ENCODE peak calls at places on chromosome 19, in nine cellular contexts. One of them, this sample, is unnamed.

GRCh38 chr19:36373638-36374156 is 5.3 kb downstream of the ZFP14 start:
- DNase-seq in OCI-LY7: no peak
- DNase-seq in body of pancreas: no peak
- DNase-seq in testis: no peak
- DNase-seq in A673: no peak
- DNase-seq in CD8-positive, alpha-beta memory T cell: no peak
- DNase-seq in small intestine: no peak
- DNase-seq in hepatocyte: no peak
- DNase-seq in heart left ventricle: no peak
- DNase-seq in this sample: no peak

GRCh38 chr19:58007285-58007684 is 4.7 kb upstream of the ZNF606 start:
- DNase-seq in OCI-LY7: peak; percentile 22
- DNase-seq in body of pancreas: no peak
- DNase-seq in testis: no peak
- DNase-seq in A673: peak; percentile 23
- DNase-seq in CD8-positive, alpha-beta memory T cell: no peak
- DNase-seq in small intestine: no peak
- DNase-seq in hepatocyte: no peak
- DNase-seq in heart left ventricle: no peak
- DNase-seq in this sample: no peak

GRCh38 chr19:6686628-6686975 is 16.6 kb upstream of the TNFSF14 start:
- DNase-seq in OCI-LY7: no peak
- DNase-seq in body of pancreas: no peak
- DNase-seq in testis: no peak
- DNase-seq in A673: no peak
- DNase-seq in CD8-positive, alpha-beta memory T cell: no peak
- DNase-seq in small intestine: no peak
- DNase-seq in hepatocyte: no peak
- DNase-seq in heart left ventricle: no peak
- DNase-seq in this sample: no peak

GRCh38 chr19:4557971-4558941 is 1.2 kb downstream of the SEMA6B start:
- DNase-seq in OCI-LY7: peak; percentile 30
- DNase-seq in body of pancreas: peak; percentile 61
- DNase-seq in testis: peak; percentile 50
- DNase-seq in A673: peak; percentile 39
- DNase-seq in CD8-positive, alpha-beta memory T cell: no peak
- DNase-seq in small intestine: no peak
- DNase-seq in hepatocyte: peak; percentile 52
- DNase-seq in heart left ventricle: no peak
- DNase-seq in this sample: no peak

GRCh38 chr19:49335784-49336481 is 727 bp downstream of the CD37 start:
- DNase-seq in OCI-LY7: peak; percentile 70
- DNase-seq in body of pancreas: no peak
- DNase-seq in testis: no peak
- DNase-seq in A673: no peak
- DNase-seq in CD8-positive, alpha-beta memory T cell: no peak
- DNase-seq in small intestine: no peak
- DNase-seq in hepatocyte: no peak
- DNase-seq in heart left ventricle: peak; percentile 3
- DNase-seq in this sample: no peak

GRCh38 chr19:50189326-50189725 is 14.1 kb upstream of the MYH14 start:
- DNase-seq in OCI-LY7: no peak
- DNase-seq in body of pancreas: no peak
- DNase-seq in testis: no peak
- DNase-seq in A673: no peak
- DNase-seq in CD8-positive, alpha-beta memory T cell: no peak
- DNase-seq in small intestine: peak; percentile 78
- DNase-seq in hepatocyte: no peak
- DNase-seq in heart left ventricle: no peak
- DNase-seq in this sample: no peak

GRCh38 chr19:30102239-30102638 is 160.2 kb downstream of the URI1 start:
- DNase-seq in OCI-LY7: no peak
- DNase-seq in body of pancreas: no peak
- DNase-seq in testis: no peak
- DNase-seq in A673: no peak
- DNase-seq in CD8-positive, alpha-beta memory T cell: no peak
- DNase-seq in small intestine: no peak
- DNase-seq in hepatocyte: no peak
- DNase-seq in heart left ventricle: no peak
- DNase-seq in this sample: no peak

GRCh38 chr19:48391100-48392005 is at the start of gene KDELR1:
- DNase-seq in OCI-LY7: peak; percentile 72
- DNase-seq in body of pancreas: peak; percentile 79
- DNase-seq in testis: peak; percentile 87
- DNase-seq in A673: peak; percentile 79
- DNase-seq in CD8-positive, alpha-beta memory T cell: peak; percentile 80
- DNase-seq in small intestine: peak; percentile 82
- DNase-seq in hepatocyte: peak; percentile 93
- DNase-seq in heart left ventricle: peak; percentile 82
- DNase-seq in this sample: peak; percentile 70

GRCh38 chr19:6060600-6061391 is 49.5 kb downstream of the RFX2 start:
- DNase-seq in OCI-LY7: no peak
- DNase-seq in body of pancreas: peak; percentile 8
- DNase-seq in testis: peak; percentile 10
- DNase-seq in A673: no peak
- DNase-seq in CD8-positive, alpha-beta memory T cell: no peak
- DNase-seq in small intestine: no peak
- DNase-seq in hepatocyte: peak; percentile 44
- DNase-seq in heart left ventricle: peak; percentile 6
- DNase-seq in this sample: no peak

GRCh38 chr19:17951151-17952040 is 15.5 kb upstream of the KCNN1 start:
- DNase-seq in OCI-LY7: no peak
- DNase-seq in body of pancreas: no peak
- DNase-seq in testis: no peak
- DNase-seq in A673: no peak
- DNase-seq in CD8-positive, alpha-beta memory T cell: no peak
- DNase-seq in small intestine: no peak
- DNase-seq in hepatocyte: no peak
- DNase-seq in heart left ventricle: no peak
- DNase-seq in this sample: no peak

GRCh38 chr19:33416307-33417215 is 43.1 kb downstream of the CEBPG start:
- DNase-seq in OCI-LY7: peak; percentile 66
- DNase-seq in body of pancreas: peak; percentile 45
- DNase-seq in testis: peak; percentile 77
- DNase-seq in A673: peak; percentile 80
- DNase-seq in CD8-positive, alpha-beta memory T cell: peak; percentile 73
- DNase-seq in small intestine: peak; percentile 61
- DNase-seq in hepatocyte: peak; percentile 84
- DNase-seq in heart left ventricle: no peak
- DNase-seq in this sample: peak; percentile 89

GRCh38 chr19:21158523-21159135 is 16.8 kb downstream of the ZNF431 start:
- DNase-seq in OCI-LY7: no peak
- DNase-seq in body of pancreas: no peak
- DNase-seq in testis: no peak
- DNase-seq in A673: no peak
- DNase-seq in CD8-positive, alpha-beta memory T cell: no peak
- DNase-seq in small intestine: no peak
- DNase-seq in hepatocyte: no peak
- DNase-seq in heart left ventricle: no peak
- DNase-seq in this sample: no peak

GRCh38 chr19:38793186-38793585 is 4.2 kb downstream of the LGALS7B start:
- DNase-seq in OCI-LY7: no peak
- DNase-seq in body of pancreas: no peak
- DNase-seq in testis: no peak
- DNase-seq in A673: peak; percentile 26
- DNase-seq in CD8-positive, alpha-beta memory T cell: no peak
- DNase-seq in small intestine: no peak
- DNase-seq in hepatocyte: no peak
- DNase-seq in heart left ventricle: no peak
- DNase-seq in this sample: no peak

GRCh38 chr19:862529-863304 is 3.3 kb downstream of the CFD start:
- DNase-seq in OCI-LY7: peak; percentile 89
- DNase-seq in body of pancreas: peak; percentile 66
- DNase-seq in testis: peak; percentile 79
- DNase-seq in A673: peak; percentile 88
- DNase-seq in CD8-positive, alpha-beta memory T cell: peak; percentile 88
- DNase-seq in small intestine: peak; percentile 60
- DNase-seq in hepatocyte: peak; percentile 65
- DNase-seq in heart left ventricle: no peak
- DNase-seq in this sample: peak; percentile 48

GRCh38 chr19:42270346-42271044 is 1.4 kb downstream of the CIC start:
- DNase-seq in OCI-LY7: peak; percentile 37
- DNase-seq in body of pancreas: peak; percentile 54
- DNase-seq in testis: peak; percentile 50
- DNase-seq in A673: peak; percentile 72
- DNase-seq in CD8-positive, alpha-beta memory T cell: peak; percentile 85
- DNase-seq in small intestine: peak; percentile 68
- DNase-seq in hepatocyte: no peak
- DNase-seq in heart left ventricle: peak; percentile 60
- DNase-seq in this sample: no peak

GRCh38 chr19:16022681-16023557 is 53.4 kb upstream of the TPM4 start:
- DNase-seq in OCI-LY7: no peak
- DNase-seq in body of pancreas: no peak
- DNase-seq in testis: no peak
- DNase-seq in A673: no peak
- DNase-seq in CD8-positive, alpha-beta memory T cell: no peak
- DNase-seq in small intestine: no peak
- DNase-seq in hepatocyte: no peak
- DNase-seq in heart left ventricle: no peak
- DNase-seq in this sample: no peak

GRCh38 chr19:35928507-35928906 is 7.7 kb upstream of the LRFN3 start:
- DNase-seq in OCI-LY7: peak; percentile 20
- DNase-seq in body of pancreas: no peak
- DNase-seq in testis: no peak
- DNase-seq in A673: no peak
- DNase-seq in CD8-positive, alpha-beta memory T cell: no peak
- DNase-seq in small intestine: no peak
- DNase-seq in hepatocyte: no peak
- DNase-seq in heart left ventricle: no peak
- DNase-seq in this sample: no peak

GRCh38 chr19:1465191-1466016 is 13.6 kb downstream of the C19orf25 start:
- DNase-seq in OCI-LY7: no peak
- DNase-seq in body of pancreas: no peak
- DNase-seq in testis: peak; percentile 78
- DNase-seq in A673: peak; percentile 59
- DNase-seq in CD8-positive, alpha-beta memory T cell: no peak
- DNase-seq in small intestine: peak; percentile 81
- DNase-seq in hepatocyte: peak; percentile 85
- DNase-seq in heart left ventricle: peak; percentile 39
- DNase-seq in this sample: no peak

GRCh38 chr19:40954573-40954972 is 36.5 kb upstream of the CYP2B6 start:
- DNase-seq in OCI-LY7: peak; percentile 9
- DNase-seq in body of pancreas: no peak
- DNase-seq in testis: no peak
- DNase-seq in A673: no peak
- DNase-seq in CD8-positive, alpha-beta memory T cell: no peak
- DNase-seq in small intestine: no peak
- DNase-seq in hepatocyte: no peak
- DNase-seq in heart left ventricle: no peak
- DNase-seq in this sample: no peak

GRCh38 chr19:40945645-40946044 is 45.4 kb upstream of the CYP2B6 start:
- DNase-seq in OCI-LY7: no peak
- DNase-seq in body of pancreas: no peak
- DNase-seq in testis: no peak
- DNase-seq in A673: no peak
- DNase-seq in CD8-positive, alpha-beta memory T cell: no peak
- DNase-seq in small intestine: no peak
- DNase-seq in hepatocyte: no peak
- DNase-seq in heart left ventricle: no peak
- DNase-seq in this sample: no peak

GRCh38 chr19:40947573-40947972 is 43.5 kb upstream of the CYP2B6 start:
- DNase-seq in OCI-LY7: no peak
- DNase-seq in body of pancreas: no peak
- DNase-seq in testis: no peak
- DNase-seq in A673: no peak
- DNase-seq in CD8-positive, alpha-beta memory T cell: no peak
- DNase-seq in small intestine: no peak
- DNase-seq in hepatocyte: no peak
- DNase-seq in heart left ventricle: no peak
- DNase-seq in this sample: no peak

GRCh38 chr19:40947114-40947513 is 44.0 kb upstream of the CYP2B6 start:
- DNase-seq in OCI-LY7: no peak
- DNase-seq in body of pancreas: no peak
- DNase-seq in testis: no peak
- DNase-seq in A673: no peak
- DNase-seq in CD8-positive, alpha-beta memory T cell: no peak
- DNase-seq in small intestine: no peak
- DNase-seq in hepatocyte: no peak
- DNase-seq in heart left ventricle: no peak
- DNase-seq in this sample: no peak

GRCh38 chr19:40948580-40949299 is 42.3 kb upstream of the CYP2B6 start:
- DNase-seq in OCI-LY7: no peak
- DNase-seq in body of pancreas: no peak
- DNase-seq in testis: no peak
- DNase-seq in A673: no peak
- DNase-seq in CD8-positive, alpha-beta memory T cell: no peak
- DNase-seq in small intestine: no peak
- DNase-seq in hepatocyte: no peak
- DNase-seq in heart left ventricle: no peak
- DNase-seq in this sample: no peak
- H3K27ac ChIP-seq in OCI-LY7: no peak overlapping the region
- H3K27ac ChIP-seq in body of pancreas: no peak overlapping the region
- H3K27ac ChIP-seq in testis: no peak overlapping the region
- H3K27ac ChIP-seq in A673: no peak overlapping the region
- H3K27ac ChIP-seq in CD8-positive, alpha-beta memory T cell: no peak overlapping the region
- H3K27ac ChIP-seq in small intestine: no peak overlapping the region
- H3K27ac ChIP-seq in hepatocyte: no peak overlapping the region
- H3K27ac ChIP-seq in heart left ventricle: no peak overlapping the region
- H3K27ac ChIP-seq in this sample: no peak overlapping the region

DNA sequence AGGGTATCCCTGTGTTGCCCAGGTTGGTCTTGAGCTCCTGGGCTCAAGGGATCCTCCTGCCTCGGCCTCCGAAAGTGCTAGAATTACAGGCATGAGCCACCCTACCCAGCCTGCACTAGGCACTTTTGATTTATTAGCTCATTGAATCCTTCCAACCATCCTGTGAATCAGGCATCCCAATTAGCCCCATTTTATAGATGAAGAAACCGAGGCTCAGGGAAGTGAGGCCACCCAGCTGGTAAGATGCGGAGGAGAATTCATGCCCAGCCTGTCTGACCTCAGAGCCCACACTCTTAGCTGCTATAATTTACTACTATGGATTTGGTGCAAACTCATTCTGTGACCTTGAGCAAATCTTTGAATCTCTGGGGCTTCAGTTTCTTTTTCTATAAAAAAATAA is 17.8 kb upstream of the CACNG8 start:
- DNase-seq in OCI-LY7: no peak
- DNase-seq in body of pancreas: no peak
- DNase-seq in testis: no peak
- DNase-seq in A673: no peak
- DNase-seq in CD8-positive, alpha-beta memory T cell: no peak
- DNase-seq in small intestine: no peak
- DNase-seq in hepatocyte: no peak
- DNase-seq in heart left ventricle: no peak
- DNase-seq in this sample: no peak
- H3K4me1 ChIP-seq in OCI-LY7: no peaks in the 10 kb centered on the region
- H3K4me1 ChIP-seq in body of pancreas: no peaks in the 10 kb centered on the region
- H3K4me1 ChIP-seq in testis: no peaks in the 10 kb centered on the region
- H3K4me1 ChIP-seq in A673: no peaks in the 10 kb centered on the region
- H3K4me1 ChIP-seq in CD8-positive, alpha-beta memory T cell: no peaks in the 10 kb centered on the region
- H3K4me1 ChIP-seq in small intestine: no peaks in the 10 kb centered on the region
- H3K4me1 ChIP-seq in hepatocyte: no peaks in the 10 kb centered on the region
- H3K4me1 ChIP-seq in heart left ventricle: no peaks in the 10 kb centered on the region
- H3K4me1 ChIP-seq in this sample: no peaks in the 10 kb centered on the region

GRCh38 chr19:19488041-19488874 is 27.1 kb downstream of the TSSK6 start:
- DNase-seq in OCI-LY7: no peak
- DNase-seq in body of pancreas: peak; percentile 51
- DNase-seq in testis: peak; percentile 43
- DNase-seq in A673: no peak
- DNase-seq in CD8-positive, alpha-beta memory T cell: peak; percentile 41
- DNase-seq in small intestine: peak; percentile 36
- DNase-seq in hepatocyte: peak; percentile 44
- DNase-seq in heart left ventricle: peak; percentile 43
- DNase-seq in this sample: no peak
- H3K27ac ChIP-seq in OCI-LY7: peak overlapping the region; percentile 90
- H3K27ac ChIP-seq in body of pancreas: peak overlapping the region; percentile 88
- H3K27ac ChIP-seq in testis: peak overlapping the region; percentile 65
- H3K27ac ChIP-seq in A673: peak overlapping the region; percentile 91
- H3K27ac ChIP-seq in CD8-positive, alpha-beta memory T cell: peak overlapping the region; percentile 89
- H3K27ac ChIP-seq in small intestine: peak overlapping the region; percentile 2
- H3K27ac ChIP-seq in hepatocyte: peak overlapping the region; percentile 95
- H3K27ac ChIP-seq in heart left ventricle: peak overlapping the region; percentile 68
- H3K27ac ChIP-seq in this sample: no peak overlapping the region

GRCh38 chr19:13843104-13843921 is 33.6 kb upstream of the NANOS3 start:
- DNase-seq in OCI-LY7: no peak
- DNase-seq in body of pancreas: peak; percentile 45
- DNase-seq in testis: no peak
- DNase-seq in A673: peak; percentile 65
- DNase-seq in CD8-positive, alpha-beta memory T cell: no peak
- DNase-seq in small intestine: no peak
- DNase-seq in hepatocyte: peak; percentile 88
- DNase-seq in heart left ventricle: peak; percentile 77
- DNase-seq in this sample: peak; percentile 90
- H3K4me1 ChIP-seq in OCI-LY7: peaks cover 67% of the 10 kb centered on the region
- H3K4me1 ChIP-seq in body of pancreas: peaks cover 71% of the 10 kb centered on the region
- H3K4me1 ChIP-seq in testis: peaks cover 37% of the 10 kb centered on the region
- H3K4me1 ChIP-seq in A673: peaks cover 58% of the 10 kb centered on the region
- H3K4me1 ChIP-seq in CD8-positive, alpha-beta memory T cell: peaks cover 85% of the 10 kb centered on the region
- H3K4me1 ChIP-seq in small intestine: peaks cover 6% of the 10 kb centered on the region
- H3K4me1 ChIP-seq in hepatocyte: peaks cover 69% of the 10 kb centered on the region
- H3K4me1 ChIP-seq in heart left ventricle: peaks cover 33% of the 10 kb centered on the region
- H3K4me1 ChIP-seq in this sample: peaks cover 43% of the 10 kb centered on the region